ENCODE peak calls at places on chromosomes 16 and 17, in ten cellular contexts. One of them, this sample, is unnamed.

GRCh38 chr16:57477531-57478202 is 8.6 kb downstream of the DOK4 start:
- DNase-seq in uterus: no peak
- DNase-seq in transverse colon: no peak
- DNase-seq in stomach: no peak
- DNase-seq in prostate gland: no peak
- DNase-seq in esophagus squamous epithelium: no peak
- DNase-seq in body of pancreas: no peak
- DNase-seq in A549: no peak
- DNase-seq in K562: no peak
- DNase-seq in HepG2: no peak
- DNase-seq in this sample: no peak

GRCh38 chr17:2347805-2348685 is 10.7 kb downstream of the SGSM2 start:
- DNase-seq in uterus: no peak
- DNase-seq in transverse colon: peak; percentile 54
- DNase-seq in stomach: peak; percentile 78
- DNase-seq in prostate gland: peak; percentile 86
- DNase-seq in esophagus squamous epithelium: no peak
- DNase-seq in body of pancreas: peak; percentile 65
- DNase-seq in A549: peak; percentile 47
- DNase-seq in K562: no peak
- DNase-seq in HepG2: peak; percentile 92
- DNase-seq in this sample: peak; percentile 87

GRCh38 chr16:79434771-79435170 is 165.8 kb downstream of the MAF start:
- DNase-seq in uterus: no peak
- DNase-seq in transverse colon: no peak
- DNase-seq in stomach: no peak
- DNase-seq in prostate gland: no peak
- DNase-seq in esophagus squamous epithelium: no peak
- DNase-seq in body of pancreas: no peak
- DNase-seq in A549: no peak
- DNase-seq in K562: no peak
- DNase-seq in HepG2: no peak
- DNase-seq in this sample: no peak

GRCh38 chr17:18377437-18378204 is at the start of gene EVPLL:
- DNase-seq in uterus: no peak
- DNase-seq in transverse colon: peak; percentile 81
- DNase-seq in stomach: peak; percentile 82
- DNase-seq in prostate gland: peak; percentile 88
- DNase-seq in esophagus squamous epithelium: no peak
- DNase-seq in body of pancreas: peak; percentile 32
- DNase-seq in A549: peak; percentile 43
- DNase-seq in K562: no peak
- DNase-seq in HepG2: no peak
- DNase-seq in this sample: peak; percentile 28

GRCh38 chr16:24980077-24980793 is 34.9 kb downstream of the ARHGAP17 start:
- DNase-seq in uterus: no peak
- DNase-seq in transverse colon: no peak
- DNase-seq in stomach: no peak
- DNase-seq in prostate gland: no peak
- DNase-seq in esophagus squamous epithelium: no peak
- DNase-seq in body of pancreas: no peak
- DNase-seq in A549: no peak
- DNase-seq in K562: no peak
- DNase-seq in HepG2: no peak
- DNase-seq in this sample: peak; percentile 87

GRCh38 chr17:77233635-77234334 is 93.0 kb downstream of the SEC14L1 start:
- DNase-seq in uterus: peak; percentile 63
- DNase-seq in transverse colon: peak; percentile 33
- DNase-seq in stomach: peak; percentile 55
- DNase-seq in prostate gland: no peak
- DNase-seq in esophagus squamous epithelium: no peak
- DNase-seq in body of pancreas: no peak
- DNase-seq in A549: peak; percentile 77
- DNase-seq in K562: peak; percentile 76
- DNase-seq in HepG2: peak; percentile 59
- DNase-seq in this sample: no peak

GRCh38 chr16:72836985-72837384 is 210.9 kb downstream of the ZFHX3 start:
- DNase-seq in uterus: no peak
- DNase-seq in transverse colon: no peak
- DNase-seq in stomach: no peak
- DNase-seq in prostate gland: no peak
- DNase-seq in esophagus squamous epithelium: no peak
- DNase-seq in body of pancreas: no peak
- DNase-seq in A549: no peak
- DNase-seq in K562: peak; percentile 13
- DNase-seq in HepG2: peak; percentile 34
- DNase-seq in this sample: no peak

GRCh38 chr17:7592422-7593021 is 2.6 kb upstream of the SOX15 start:
- DNase-seq in uterus: no peak
- DNase-seq in transverse colon: no peak
- DNase-seq in stomach: no peak
- DNase-seq in prostate gland: no peak
- DNase-seq in esophagus squamous epithelium: no peak
- DNase-seq in body of pancreas: no peak
- DNase-seq in A549: no peak
- DNase-seq in K562: no peak
- DNase-seq in HepG2: no peak
- DNase-seq in this sample: no peak

GRCh38 chr16:89360760-89361435 is 129.5 kb downstream of the ANKRD11 start:
- DNase-seq in uterus: no peak
- DNase-seq in transverse colon: peak; percentile 58
- DNase-seq in stomach: peak; percentile 40
- DNase-seq in prostate gland: no peak
- DNase-seq in esophagus squamous epithelium: no peak
- DNase-seq in body of pancreas: peak; percentile 36
- DNase-seq in A549: no peak
- DNase-seq in K562: no peak
- DNase-seq in HepG2: no peak
- DNase-seq in this sample: no peak

GRCh38 chr17:75118307-75118706 is 8.5 kb downstream of the ARMC7 start:
- DNase-seq in uterus: no peak
- DNase-seq in transverse colon: no peak
- DNase-seq in stomach: no peak
- DNase-seq in prostate gland: no peak
- DNase-seq in esophagus squamous epithelium: no peak
- DNase-seq in body of pancreas: no peak
- DNase-seq in A549: no peak
- DNase-seq in K562: no peak
- DNase-seq in HepG2: no peak
- DNase-seq in this sample: no peak

GRCh38 chr17:32971171-32971570 is 20.5 kb upstream of the SPACA3 start:
- DNase-seq in uterus: no peak
- DNase-seq in transverse colon: no peak
- DNase-seq in stomach: peak; percentile 42
- DNase-seq in prostate gland: no peak
- DNase-seq in esophagus squamous epithelium: no peak
- DNase-seq in body of pancreas: peak; percentile 93
- DNase-seq in A549: no peak
- DNase-seq in K562: peak; percentile 54
- DNase-seq in HepG2: no peak
- DNase-seq in this sample: no peak

GRCh38 chr16:48534601-48535340 is 75.2 kb downstream of the N4BP1 start:
- DNase-seq in uterus: no peak
- DNase-seq in transverse colon: no peak
- DNase-seq in stomach: no peak
- DNase-seq in prostate gland: no peak
- DNase-seq in esophagus squamous epithelium: no peak
- DNase-seq in body of pancreas: no peak
- DNase-seq in A549: no peak
- DNase-seq in K562: no peak
- DNase-seq in HepG2: no peak
- DNase-seq in this sample: no peak

GRCh38 chr17:13283606-13284005 is 265.8 kb upstream of the ELAC2 start:
- DNase-seq in uterus: no peak
- DNase-seq in transverse colon: no peak
- DNase-seq in stomach: no peak
- DNase-seq in prostate gland: no peak
- DNase-seq in esophagus squamous epithelium: no peak
- DNase-seq in body of pancreas: no peak
- DNase-seq in A549: no peak
- DNase-seq in K562: no peak
- DNase-seq in HepG2: no peak
- DNase-seq in this sample: no peak

GRCh38 chr17:1753767-1754429 is 8.0 kb upstream of the SERPINF1 start:
- DNase-seq in uterus: no peak
- DNase-seq in transverse colon: no peak
- DNase-seq in stomach: no peak
- DNase-seq in prostate gland: no peak
- DNase-seq in esophagus squamous epithelium: no peak
- DNase-seq in body of pancreas: no peak
- DNase-seq in A549: no peak
- DNase-seq in K562: no peak
- DNase-seq in HepG2: no peak
- DNase-seq in this sample: no peak

GRCh38 chr17:62017496-62017895 is 47.6 kb downstream of the MED13 start:
- DNase-seq in uterus: no peak
- DNase-seq in transverse colon: no peak
- DNase-seq in stomach: no peak
- DNase-seq in prostate gland: no peak
- DNase-seq in esophagus squamous epithelium: no peak
- DNase-seq in body of pancreas: no peak
- DNase-seq in A549: no peak
- DNase-seq in K562: no peak
- DNase-seq in HepG2: no peak
- DNase-seq in this sample: no peak

GRCh38 chr16:85369741-85370528 is 243.2 kb upstream of the GSE1 start:
- DNase-seq in uterus: no peak
- DNase-seq in transverse colon: peak; percentile 76
- DNase-seq in stomach: peak; percentile 73
- DNase-seq in prostate gland: peak; percentile 34
- DNase-seq in esophagus squamous epithelium: no peak
- DNase-seq in body of pancreas: peak; percentile 46
- DNase-seq in A549: peak; percentile 79
- DNase-seq in K562: peak; percentile 90
- DNase-seq in HepG2: peak; percentile 31
- DNase-seq in this sample: no peak

GRCh38 chr16:54216268-54217187 is 70.1 kb downstream of the IRX3 start:
- DNase-seq in uterus: peak; percentile 20
- DNase-seq in transverse colon: no peak
- DNase-seq in stomach: no peak
- DNase-seq in prostate gland: no peak
- DNase-seq in esophagus squamous epithelium: no peak
- DNase-seq in body of pancreas: no peak
- DNase-seq in A549: no peak
- DNase-seq in K562: no peak
- DNase-seq in HepG2: no peak
- DNase-seq in this sample: peak; percentile 55
- H3K4me3 ChIP-seq in uterus: no peak overlapping the region
- H3K4me3 ChIP-seq in transverse colon: no peak overlapping the region
- H3K4me3 ChIP-seq in stomach: no peak overlapping the region
- H3K4me3 ChIP-seq in prostate gland: no peak overlapping the region
- H3K4me3 ChIP-seq in esophagus squamous epithelium: no peak overlapping the region
- H3K4me3 ChIP-seq in body of pancreas: no peak overlapping the region
- H3K4me3 ChIP-seq in A549: no peak overlapping the region
- H3K4me3 ChIP-seq in K562: no peak overlapping the region
- H3K4me3 ChIP-seq in HepG2: no peak overlapping the region
- H3K4me3 ChIP-seq in this sample: no peak overlapping the region

GRCh38 chr17:78762007-78762406 is 20.1 kb downstream of the CYTH1 start:
- DNase-seq in uterus: no peak
- DNase-seq in transverse colon: no peak
- DNase-seq in stomach: no peak
- DNase-seq in prostate gland: no peak
- DNase-seq in esophagus squamous epithelium: no peak
- DNase-seq in body of pancreas: no peak
- DNase-seq in A549: no peak
- DNase-seq in K562: no peak
- DNase-seq in HepG2: no peak
- DNase-seq in this sample: no peak
- TF ChIP-seq POLR2A in uterus: no peak
- TF ChIP-seq POLR2A in transverse colon: no peak
- TF ChIP-seq POLR2A in stomach: no peak
- TF ChIP-seq POLR2A in prostate gland: no peak
- TF ChIP-seq POLR2A in esophagus squamous epithelium: no peak
- TF ChIP-seq POLR2A in body of pancreas: no peak
- TF ChIP-seq POLR2A in A549: no peak
- TF ChIP-seq POLR2A in K562: no peak
- TF ChIP-seq POLR2A in HepG2: no peak
- TF ChIP-seq POLR2A in this sample: no peak

DNA sequence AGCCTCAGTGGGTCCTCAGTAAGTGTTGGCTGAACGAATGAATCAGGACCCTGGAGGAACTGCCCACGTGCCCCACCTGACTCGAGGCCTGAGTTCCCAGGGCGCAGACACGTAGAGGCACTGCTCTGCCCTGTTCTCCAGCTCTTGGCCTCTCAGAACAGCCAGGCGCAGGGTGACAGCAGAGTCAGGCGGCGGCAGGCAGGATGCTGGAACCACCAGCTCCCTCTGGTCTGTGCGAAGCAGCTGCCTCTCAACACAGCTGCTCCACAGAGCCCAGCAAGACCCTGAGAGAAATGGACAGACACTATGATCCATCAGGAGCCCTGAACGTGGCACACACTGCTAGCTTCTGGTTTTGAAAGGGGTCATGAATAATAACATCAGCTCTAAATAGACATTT is 53.1 kb upstream of the BCO1 start:
- DNase-seq in uterus: no peak
- DNase-seq in transverse colon: no peak
- DNase-seq in stomach: no peak
- DNase-seq in prostate gland: no peak
- DNase-seq in esophagus squamous epithelium: no peak
- DNase-seq in body of pancreas: no peak
- DNase-seq in A549: no peak
- DNase-seq in K562: no peak
- DNase-seq in HepG2: no peak
- DNase-seq in this sample: no peak
- H3K27ac ChIP-seq in uterus: no peak overlapping the region
- H3K27ac ChIP-seq in transverse colon: no peak overlapping the region
- H3K27ac ChIP-seq in stomach: no peak overlapping the region
- H3K27ac ChIP-seq in prostate gland: no peak overlapping the region
- H3K27ac ChIP-seq in esophagus squamous epithelium: no peak overlapping the region
- H3K27ac ChIP-seq in body of pancreas: no peak overlapping the region
- H3K27ac ChIP-seq in A549: no peak overlapping the region
- H3K27ac ChIP-seq in K562: no peak overlapping the region
- H3K27ac ChIP-seq in HepG2: no peak overlapping the region
- H3K27ac ChIP-seq in this sample: no peak overlapping the region

DNA sequence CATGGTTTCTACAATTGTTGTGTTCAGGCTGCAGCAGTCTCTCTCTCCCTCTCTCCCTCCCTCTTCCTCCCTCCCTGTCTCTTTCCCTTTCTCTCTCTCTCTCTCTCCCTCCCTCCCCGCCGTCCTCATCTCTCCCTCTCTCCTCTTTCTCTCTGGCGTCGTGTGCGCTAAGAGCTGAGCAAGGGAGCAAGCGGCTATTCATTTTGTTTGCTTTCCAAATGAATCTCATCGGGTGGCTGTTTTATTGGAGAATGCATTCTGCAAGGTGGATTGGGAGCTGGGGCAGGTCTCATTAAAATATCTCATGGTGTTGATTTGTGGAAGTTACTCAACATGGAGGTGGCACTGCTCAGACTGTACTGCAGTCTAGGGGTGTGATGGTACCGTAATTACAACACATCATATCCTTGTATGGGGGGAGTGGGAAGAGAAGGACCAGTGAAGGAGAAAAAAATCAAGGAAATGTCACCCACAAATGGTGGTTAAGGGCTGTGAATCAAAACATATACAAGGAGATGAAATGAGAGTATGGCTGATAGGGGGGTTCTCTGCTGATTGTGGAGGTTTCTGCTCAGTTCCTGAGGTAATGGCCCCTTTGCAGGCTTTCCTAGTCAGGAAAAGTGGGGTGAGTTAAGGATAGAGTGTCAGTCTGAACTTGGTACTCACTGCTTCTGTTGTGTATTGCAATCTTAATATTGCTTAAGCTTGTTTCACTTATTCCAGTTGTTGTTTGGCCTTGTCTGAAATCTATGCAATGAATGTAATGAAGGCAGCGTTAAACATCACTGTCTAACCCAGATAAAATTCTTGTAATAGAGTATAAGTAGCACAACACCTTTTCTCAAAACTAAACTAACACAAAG is 2.7 kb downstream of the MSL1 start:
- DNase-seq in uterus: no peak
- DNase-seq in transverse colon: no peak
- DNase-seq in stomach: no peak
- DNase-seq in prostate gland: no peak
- DNase-seq in esophagus squamous epithelium: no peak
- DNase-seq in body of pancreas: no peak
- DNase-seq in A549: no peak
- DNase-seq in K562: no peak
- DNase-seq in HepG2: no peak
- DNase-seq in this sample: no peak
- H3K4me3 ChIP-seq in uterus: peak overlapping the region; percentile 74
- H3K4me3 ChIP-seq in transverse colon: peak overlapping the region; percentile 88
- H3K4me3 ChIP-seq in stomach: peak overlapping the region; percentile 95
- H3K4me3 ChIP-seq in prostate gland: peak overlapping the region; percentile 100
- H3K4me3 ChIP-seq in esophagus squamous epithelium: peak overlapping the region; percentile 96
- H3K4me3 ChIP-seq in body of pancreas: no peak overlapping the region
- H3K4me3 ChIP-seq in A549: peak overlapping the region; percentile 67
- H3K4me3 ChIP-seq in K562: peak overlapping the region; percentile 81
- H3K4me3 ChIP-seq in HepG2: peak overlapping the region; percentile 97
- H3K4me3 ChIP-seq in this sample: peak overlapping the region; percentile 100